ENCODE peak calls at places on chromosomes 4 and X, in nine cellular contexts. Z, N, R, P, J, K, D, Y and L are unnamed samples.

GRCh38 chrX:70452143-70452733 is 7.6 kb downstream of the DLG3 start:
- DNase-seq in Z (peak; percentile 23), N (peak; percentile 35), R (no peak), P (peak; percentile 84), J (peak; percentile 24), K (peak; percentile 30), D (peak; percentile 28), Y (peak; percentile 71), L (no peak)

GRCh38 chrX:9539611-9540387 is 74.9 kb downstream of the TBL1X start:
- DNase-seq in Z (no peak), N (no peak), R (no peak), P (no peak), J (no peak), K (no peak), D (no peak), Y (no peak), L (no peak)

GRCh38 chr4:77652237-77652897 is 46.7 kb downstream of the CXCL13 start:
- DNase-seq in Z (no peak), N (no peak), R (no peak), P (no peak), J (no peak), K (peak; percentile 7), D (no peak), Y (no peak), L (no peak)

GRCh38 chrX:77160301-77160700 is 286.9 kb upstream of the FGF16 start:
- DNase-seq in Z (no peak), N (no peak), R (no peak), P (peak; percentile 66), J (no peak), K (no peak), D (no peak), Y (no peak), L (no peak)

GRCh38 chr4:70734168-70734954 is 12.6 kb downstream of the RUFY3 start:
- DNase-seq in Z (no peak), N (peak; percentile 52), R (no peak), P (no peak), J (no peak), K (peak; percentile 68), D (no peak), Y (no peak), L (no peak)

GRCh38 chr4:140615451-140615850 is 46.7 kb upstream of the UCP1 start:
- DNase-seq in Z (no peak), N (no peak), R (no peak), P (no peak), J (no peak), K (no peak), D (no peak), Y (no peak), L (no peak)

GRCh38 chrX:17062065-17062464 is 115.6 kb downstream of the REPS2 start:
- DNase-seq in Z (no peak), N (no peak), R (no peak), P (no peak), J (no peak), K (no peak), D (no peak), Y (no peak), L (no peak)

GRCh38 chr4:40055379-40055872 is 1.2 kb upstream of the N4BP2 start:
- DNase-seq in Z (no peak), N (no peak), R (no peak), P (no peak), J (no peak), K (peak; percentile 67), D (no peak), Y (no peak), L (no peak)

GRCh38 chrX:23616361-23616760 is 50.9 kb upstream of the PRDX4 start:
- DNase-seq in Z (no peak), N (peak; percentile 51), R (no peak), P (no peak), J (no peak), K (peak; percentile 53), D (no peak), Y (no peak), L (peak; percentile 4)

GRCh38 chr4:66279084-66279483 is 608.8 kb upstream of the EPHA5 start:
- DNase-seq in Z (no peak), N (no peak), R (no peak), P (no peak), J (no peak), K (no peak), D (no peak), Y (no peak), L (no peak)

GRCh38 chrX:2629316-2630168 is 61.6 kb upstream of the CD99 start:
- DNase-seq in Z (no peak), N (no peak), R (no peak), P (no peak), J (no peak), K (no peak), D (no peak), Y (no peak), L (no peak)

GRCh38 chr4:18203936-18204335 is 182.4 kb upstream of the LCORL start:
- DNase-seq in Z (no peak), N (no peak), R (no peak), P (no peak), J (no peak), K (no peak), D (no peak), Y (no peak), L (no peak)

GRCh38 chrX:110228453-110228852 is 89.4 kb downstream of the AMMECR1 start:
- DNase-seq in Z (no peak), N (no peak), R (no peak), P (no peak), J (no peak), K (no peak), D (no peak), Y (no peak), L (no peak)

GRCh38 chrX:340641-341423 is 22.2 kb upstream of the GTPBP6 start:
- DNase-seq in Z (no peak), N (no peak), R (no peak), P (peak; percentile 67), J (no peak), K (no peak), D (no peak), Y (no peak), L (no peak)

GRCh38 chr4:5165419-5166369 is 114.4 kb downstream of the STK32B start:
- DNase-seq in Z (no peak), N (peak; percentile 23), R (no peak), P (no peak), J (no peak), K (peak; percentile 40), D (no peak), Y (no peak), L (no peak)

GRCh38 chr4:81635128-81635527 is 163.4 kb upstream of the RASGEF1B start:
- DNase-seq in Z (no peak), N (no peak), R (no peak), P (no peak), J (no peak), K (no peak), D (no peak), Y (no peak), L (no peak)

GRCh38 chr4:81638698-81639097 is 167.0 kb upstream of the RASGEF1B start:
- DNase-seq in Z (no peak), N (no peak), R (no peak), P (no peak), J (no peak), K (no peak), D (no peak), Y (no peak), L (no peak)

GRCh38 chr4:81632581-81633247 is 161.0 kb upstream of the RASGEF1B start:
- DNase-seq in Z (no peak), N (no peak), R (no peak), P (no peak), J (no peak), K (no peak), D (no peak), Y (no peak), L (no peak)

GRCh38 chr4:81639248-81639647 is 167.5 kb upstream of the RASGEF1B start:
- DNase-seq in Z (no peak), N (no peak), R (no peak), P (no peak), J (no peak), K (no peak), D (no peak), Y (no peak), L (no peak)

GRCh38 chr4:81635747-81636146 is 164.0 kb upstream of the RASGEF1B start:
- DNase-seq in Z (peak; percentile 18), N (no peak), R (no peak), P (peak; percentile 83), J (peak; percentile 51), K (peak; percentile 5), D (no peak), Y (peak; percentile 59), L (no peak)
- H3K4me3 ChIP-seq in Z (no peak overlapping the region), N (no peak overlapping the region), R (no peak overlapping the region), P (no peak overlapping the region), J (no peak overlapping the region), K (no peak overlapping the region), D (no peak overlapping the region), Y (no peak overlapping the region), L (no peak overlapping the region)

GRCh38 chr4:108155373-108155772 is 13.4 kb downstream of the LEF1 start:
- DNase-seq in Z (no peak), N (peak; percentile 32), R (no peak), P (no peak), J (no peak), K (peak; percentile 37), D (no peak), Y (no peak), L (no peak)
- TF ChIP-seq CTCF in Z (no peak), N (no peak), R (peak; percentile 5), P (no peak), J (no peak), K (peak; percentile 32), D (peak; percentile 35), Y (no peak), L (no peak)

GRCh38 chr4:52935317-52935716 is 73.2 kb downstream of the RASL11B start:
- DNase-seq in Z (no peak), N (no peak), R (no peak), P (no peak), J (no peak), K (no peak), D (no peak), Y (no peak), L (no peak)

GRCh38 chr4:52926575-52926974 is 64.5 kb downstream of the RASL11B start:
- DNase-seq in Z (no peak), N (no peak), R (no peak), P (no peak), J (no peak), K (no peak), D (no peak), Y (no peak), L (no peak)

GRCh38 chr4:52936729-52937128 is 74.6 kb downstream of the RASL11B start:
- DNase-seq in Z (no peak), N (no peak), R (no peak), P (no peak), J (no peak), K (no peak), D (no peak), Y (no peak), L (no peak)

GRCh38 chr4:52932586-52933482 is 70.7 kb downstream of the RASL11B start:
- DNase-seq in Z (no peak), N (peak; percentile 7), R (no peak), P (no peak), J (no peak), K (peak; percentile 90), D (no peak), Y (no peak), L (no peak)

GRCh38 chr4:52931238-52931637 is 69.1 kb downstream of the RASL11B start:
- DNase-seq in Z (no peak), N (no peak), R (no peak), P (no peak), J (no peak), K (peak; percentile 53), D (no peak), Y (no peak), L (no peak)
- H3K4me3 ChIP-seq in Z (no peak overlapping the region), N (no peak overlapping the region), R (no peak overlapping the region), P (no peak overlapping the region), J (no peak overlapping the region), K (no peak overlapping the region), D (no peak overlapping the region), Y (no peak overlapping the region), L (no peak overlapping the region)

GRCh38 chr4:60759518-60760245 is 440.4 kb upstream of the ADGRL3 start:
- DNase-seq in Z (no peak), N (no peak), R (no peak), P (no peak), J (no peak), K (no peak), D (no peak), Y (no peak), L (no peak)
- TF ChIP-seq CTCF in Z (no peak), N (peak; percentile 18), R (peak; percentile 28), P (no peak), J (no peak), K (no peak), D (no peak), Y (no peak), L (no peak)